ENCODE peak calls at places on chromosomes 4 and X, in five cellular contexts. Y is IMR-90, T is prostate gland, R is HCT116, U is ovary. N is an unnamed sample.

GRCh38 chrX:10619311-10620015 is 922 bp downstream of the MID1 start:
- DNase-seq in U (no peak), R (no peak), T (no peak), Y (no peak), N (peak; percentile 14)

GRCh38 chrX:44012484-44013096 is 39.4 kb upstream of the NDP start:
- DNase-seq in R (peak; percentile 68), T (no peak), U (no peak), Y (peak; percentile 41), N (no peak)

GRCh38 chr4:87050596-87050995 is 115.8 kb downstream of the AFF1 start:
- DNase-seq in T (no peak), R (no peak), U (no peak), Y (no peak), N (no peak)

GRCh38 chr4:156830356-156830755 is 141.2 kb downstream of the PDGFC start:
- DNase-seq in U (no peak), T (no peak), R (no peak), Y (peak; percentile 79), N (no peak)

GRCh38 chr4:2861631-2862436 is 18.2 kb downstream of the ADD1 start:
- DNase-seq in T (no peak), U (no peak), R (no peak), Y (no peak), N (no peak)

GRCh38 chr4:147340111-147340510 is 140.8 kb upstream of the EDNRA start:
- DNase-seq in U (no peak), R (peak; percentile 61), T (no peak), Y (peak; percentile 89), N (no peak)

GRCh38 chr4:15144967-15145295 is 142.7 kb downstream of the CPEB2 start:
- DNase-seq in Y (no peak), T (no peak), R (no peak), U (no peak), N (no peak)

GRCh38 chr4:170497105-170497504 is 407.3 kb upstream of the AADAT start:
- DNase-seq in R (no peak), T (no peak), Y (no peak), U (no peak), N (no peak)

GRCh38 chr4:112523764-112524505 is 8.0 kb upstream of the NEUROG2 start:
- DNase-seq in Y (no peak), U (peak; percentile 38), T (no peak), R (peak; percentile 73), N (no peak)

GRCh38 chr4:3029464-3029863 is 44.9 kb downstream of the HTT-AS start:
- DNase-seq in U (no peak), R (no peak), Y (no peak), T (no peak), N (no peak)

GRCh38 chrX:155857561-155857960 is 23.6 kb upstream of the VAMP7 start:
- DNase-seq in R (no peak), U (no peak), Y (no peak), T (no peak), N (no peak)

GRCh38 chr4:133154725-133155124 is 5.6 kb downstream of the PCDH10 start:
- DNase-seq in Y (peak; percentile 41), R (peak; percentile 23), U (no peak), T (no peak), N (no peak)

GRCh38 chrX:103734125-103734760 is 23.5 kb downstream of the TMEM31 start:
- DNase-seq in R (no peak), T (no peak), Y (peak; percentile 24), U (no peak), N (no peak)

GRCh38 chr4:152106781-152107321 is 346.0 kb upstream of the GATB start:
- DNase-seq in T (no peak), U (no peak), Y (no peak), R (no peak), N (no peak)

GRCh38 chr4:70749313-70749712 is 27.5 kb downstream of the RUFY3 start:
- DNase-seq in T (no peak), Y (peak; percentile 57), U (no peak), R (no peak), N (no peak)

GRCh38 chr4:137543198-137543597 is 10.9 kb upstream of the PCDH18 start:
- DNase-seq in Y (no peak), T (no peak), U (no peak), R (no peak), N (no peak)

GRCh38 chr4:83267835-83268475 is 16.6 kb downstream of the COQ2 start:
- DNase-seq in T (no peak), R (no peak), Y (no peak), U (no peak), N (no peak)

GRCh38 chr4:26272654-26273307 is 48.0 kb upstream of the RBPJ start:
- DNase-seq in U (no peak), R (no peak), Y (no peak), T (no peak), N (no peak)

GRCh38 chr4:3690576-3691152 is 75.5 kb upstream of the ADRA2C start:
- DNase-seq in T (no peak), R (no peak), U (no peak), Y (no peak), N (no peak)

GRCh38 chrX:117990438-117990837 is 126.2 kb downstream of the KLHL13 start:
- DNase-seq in Y (peak; percentile 88), T (no peak), U (no peak), R (no peak), N (no peak)

GRCh38 chr4:183960021-183960420 is 54.9 kb downstream of the STOX2 start:
- DNase-seq in Y (peak; percentile 72), U (peak; percentile 65), T (peak; percentile 5), R (no peak), N (no peak)

GRCh38 chr4:72006576-72006975 is 25.2 kb upstream of the NPFFR2 start:
- DNase-seq in T (no peak), R (no peak), U (no peak), Y (peak; percentile 56), N (no peak)

GRCh38 chr4:122978109-122978508 is 55.7 kb upstream of the NUDT6 start:
- DNase-seq in U (no peak), R (no peak), T (no peak), Y (no peak), N (no peak)

GRCh38 chr4:112664611-112665010 is 27.7 kb downstream of the LARP7 start:
- DNase-seq in R (no peak), Y (peak; percentile 6), T (peak; percentile 10), U (no peak), N (no peak)

GRCh38 chrX:10379848-10380247 is 223.1 kb downstream of the CLCN4 start:
- DNase-seq in R (no peak), U (no peak), T (no peak), Y (no peak), N (no peak)

GRCh38 chr4:183175631-183176232 is 76.7 kb downstream of the WWC2 start:
- DNase-seq in Y (peak; percentile 60), T (no peak), U (no peak), R (no peak), N (no peak)

GRCh38 chrX:122546269-122546668 is 637.8 kb upstream of the GRIA3 start:
- DNase-seq in T (no peak), Y (no peak), U (no peak), R (no peak), N (no peak)

GRCh38 chr4:172173206-172173605 is 360.0 kb downstream of the GALNTL6 start:
- DNase-seq in U (no peak), T (no peak), Y (peak; percentile 21), R (no peak), N (no peak)

GRCh38 chrX:16730450-16730849 is 11.0 kb downstream of the SYAP1 start:
- DNase-seq in U (no peak), T (no peak), Y (no peak), R (no peak), N (no peak)

GRCh38 chrX:118271770-118272169 is 74.1 kb upstream of the WDR44 start:
- DNase-seq in U (no peak), Y (peak; percentile 35), R (no peak), T (no peak), N (no peak)

GRCh38 chr4:8900588-8900987 is 28.9 kb upstream of the HMX1 start:
- DNase-seq in U (no peak), Y (no peak), T (no peak), R (no peak), N (no peak)

GRCh38 chr4:149645790-149646189 is 169.9 kb downstream of the IQCM start:
- DNase-seq in Y (no peak), U (no peak), T (no peak), R (no peak), N (no peak)

GRCh38 chrX:73668779-73669178 is 105.8 kb downstream of the CHIC1 start:
- DNase-seq in Y (no peak), R (no peak), U (no peak), T (no peak), N (no peak)

GRCh38 chrX:109934935-109935334 is 68.0 kb upstream of the TMEM164 start:
- DNase-seq in R (no peak), Y (peak; percentile 11), U (no peak), T (no peak), N (no peak)

GRCh38 chrX:110758781-110759180 is 36.8 kb downstream of the CHRDL1 start:
- DNase-seq in Y (no peak), R (no peak), T (no peak), U (no peak), N (no peak)

GRCh38 chr4:174358410-174358809 is 74.7 kb downstream of the CEP44 start:
- DNase-seq in R (no peak), Y (no peak), U (no peak), T (no peak), N (no peak)

GRCh38 chr4:174357321-174357720 is 73.6 kb downstream of the CEP44 start:
- DNase-seq in R (no peak), U (no peak), T (no peak), Y (no peak), N (no peak)

GRCh38 chr4:174362340-174362739 is 78.6 kb downstream of the CEP44 start:
- DNase-seq in R (no peak), T (no peak), U (no peak), Y (no peak), N (no peak)

GRCh38 chr4:174358823-174359222 is 75.1 kb downstream of the CEP44 start:
- DNase-seq in T (no peak), U (no peak), R (peak; percentile 4), Y (peak; percentile 67), N (no peak)
- TF ChIP-seq POLR2A in T (no peak), U (no peak), R (no peak), Y (no peak), N (no peak)

DNA sequence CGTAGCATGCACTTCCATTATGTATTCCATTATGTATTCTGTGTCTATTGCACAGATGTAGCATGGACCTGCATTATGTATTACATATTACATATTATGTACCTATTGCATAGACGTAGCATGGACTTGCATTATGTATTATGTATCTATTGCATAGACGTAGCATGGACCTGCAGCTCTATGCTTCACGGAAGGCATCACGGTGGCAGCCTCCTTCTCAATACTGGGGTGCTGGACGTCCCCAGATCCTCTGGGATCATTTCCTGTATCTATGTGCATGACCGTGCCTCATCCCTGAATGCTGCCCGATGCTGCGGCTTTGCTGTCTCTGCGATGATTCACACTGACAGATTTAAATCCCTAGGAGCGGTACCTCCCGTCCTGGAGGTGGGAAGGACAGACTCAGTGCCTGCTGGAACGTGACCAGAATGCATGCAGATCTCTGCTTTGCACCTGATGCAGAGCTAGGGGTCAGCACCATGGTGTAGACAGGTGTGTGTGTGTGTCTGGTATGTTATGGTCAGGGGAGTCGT is 317.5 kb downstream of the DHRSX start:
- DNase-seq in R (no peak), T (no peak), U (no peak), Y (no peak), N (no peak)
- H3K4me3 ChIP-seq in R (no peak overlapping the region), T (no peak overlapping the region), U (no peak overlapping the region), Y (no peak overlapping the region), N (no peak overlapping the region)

GRCh38 chr4:65645185-65645584 is 25.1 kb downstream of the EPHA5 start:
- DNase-seq in U (no peak), Y (peak; percentile 1), T (no peak), R (no peak), N (no peak)
- TF ChIP-seq POLR2A in U (no peak), Y (no peak), T (no peak), R (no peak), N (no peak)

GRCh38 chr4:76781698-76782595 is 116.0 kb downstream of the SOWAHB start:
- DNase-seq in Y (peak; percentile 98), T (peak; percentile 17), U (no peak), R (peak; percentile 80), N (no peak)
- H3K4me3 ChIP-seq in Y (peak overlapping the region; percentile 24), T (no peak overlapping the region), U (no peak overlapping the region), R (peak overlapping the region; percentile 26), N (no peak overlapping the region)